ENCODE peak calls at places on chromosomes 1 and 21, in nine cellular contexts. One of them, this sample, is unnamed.

GRCh38 chr1:77039739-77040138 is 172.5 kb downstream of the ST6GALNAC5 start:
- DNase-seq in H54: peak
- DNase-seq in Peyer's patch: no peak
- DNase-seq in erythroblast: no peak
- DNase-seq in endothelial cell of umbilical vein: no peak
- DNase-seq in uterus: peak
- DNase-seq in sigmoid colon: peak
- DNase-seq in lower leg skin: no peak
- DNase-seq in GM12878: no peak
- DNase-seq in this sample: no peak

GRCh38 chr1:158600735-158601134 is 4.3 kb upstream of the OR10Z1 start:
- DNase-seq in H54: no peak
- DNase-seq in Peyer's patch: no peak
- DNase-seq in erythroblast: no peak
- DNase-seq in endothelial cell of umbilical vein: no peak
- DNase-seq in uterus: no peak
- DNase-seq in sigmoid colon: no peak
- DNase-seq in lower leg skin: no peak
- DNase-seq in GM12878: no peak
- DNase-seq in this sample: no peak

GRCh38 chr1:26994020-26994745 is 691 bp downstream of the TRNP1 start:
- DNase-seq in H54: no peak
- DNase-seq in Peyer's patch: no peak
- DNase-seq in erythroblast: no peak
- DNase-seq in endothelial cell of umbilical vein: no peak
- DNase-seq in uterus: no peak
- DNase-seq in sigmoid colon: no peak
- DNase-seq in lower leg skin: no peak
- DNase-seq in GM12878: no peak
- DNase-seq in this sample: no peak

GRCh38 chr1:229947968-229948367 is 119.1 kb upstream of the GALNT2 start:
- DNase-seq in H54: no peak
- DNase-seq in Peyer's patch: no peak
- DNase-seq in erythroblast: no peak
- DNase-seq in endothelial cell of umbilical vein: no peak
- DNase-seq in uterus: no peak
- DNase-seq in sigmoid colon: no peak
- DNase-seq in lower leg skin: no peak
- DNase-seq in GM12878: no peak
- DNase-seq in this sample: no peak

GRCh38 chr1:72397786-72398185 is 115.4 kb upstream of the NEGR1 start:
- DNase-seq in H54: no peak
- DNase-seq in Peyer's patch: no peak
- DNase-seq in erythroblast: no peak
- DNase-seq in endothelial cell of umbilical vein: peak
- DNase-seq in uterus: no peak
- DNase-seq in sigmoid colon: no peak
- DNase-seq in lower leg skin: peak
- DNase-seq in GM12878: no peak
- DNase-seq in this sample: no peak

GRCh38 chr1:184193451-184193850 is 141.9 kb downstream of the TSEN15 start:
- DNase-seq in H54: no peak
- DNase-seq in Peyer's patch: no peak
- DNase-seq in erythroblast: no peak
- DNase-seq in endothelial cell of umbilical vein: no peak
- DNase-seq in uterus: no peak
- DNase-seq in sigmoid colon: no peak
- DNase-seq in lower leg skin: no peak
- DNase-seq in GM12878: no peak
- DNase-seq in this sample: no peak

GRCh38 chr1:116139592-116140134 is 28.5 kb downstream of the MAB21L3 start:
- DNase-seq in H54: no peak
- DNase-seq in Peyer's patch: no peak
- DNase-seq in erythroblast: no peak
- DNase-seq in endothelial cell of umbilical vein: no peak
- DNase-seq in uterus: no peak
- DNase-seq in sigmoid colon: no peak
- DNase-seq in lower leg skin: no peak
- DNase-seq in GM12878: no peak
- DNase-seq in this sample: no peak

GRCh38 chr21:26519142-26519541 is 53.9 kb downstream of the CYYR1 start:
- DNase-seq in H54: no peak
- DNase-seq in Peyer's patch: no peak
- DNase-seq in erythroblast: no peak
- DNase-seq in endothelial cell of umbilical vein: no peak
- DNase-seq in uterus: no peak
- DNase-seq in sigmoid colon: no peak
- DNase-seq in lower leg skin: no peak
- DNase-seq in GM12878: no peak
- DNase-seq in this sample: no peak

GRCh38 chr1:41578712-41579335 is 94.3 kb upstream of the EDN2 start:
- DNase-seq in H54: no peak
- DNase-seq in Peyer's patch: no peak
- DNase-seq in erythroblast: peak
- DNase-seq in endothelial cell of umbilical vein: peak
- DNase-seq in uterus: no peak
- DNase-seq in sigmoid colon: no peak
- DNase-seq in lower leg skin: no peak
- DNase-seq in GM12878: no peak
- DNase-seq in this sample: no peak

GRCh38 chr1:30704271-30704670 is 19.1 kb downstream of the MATN1 start:
- DNase-seq in H54: no peak
- DNase-seq in Peyer's patch: no peak
- DNase-seq in erythroblast: no peak
- DNase-seq in endothelial cell of umbilical vein: no peak
- DNase-seq in uterus: peak
- DNase-seq in sigmoid colon: peak
- DNase-seq in lower leg skin: peak
- DNase-seq in GM12878: no peak
- DNase-seq in this sample: no peak

GRCh38 chr1:180842890-180843289 is 69.8 kb upstream of the KIAA1614 start:
- DNase-seq in H54: no peak
- DNase-seq in Peyer's patch: no peak
- DNase-seq in erythroblast: no peak
- DNase-seq in endothelial cell of umbilical vein: no peak
- DNase-seq in uterus: no peak
- DNase-seq in sigmoid colon: no peak
- DNase-seq in lower leg skin: no peak
- DNase-seq in GM12878: no peak
- DNase-seq in this sample: no peak

GRCh38 chr1:30286241-30286983 is 437.0 kb downstream of the MATN1 start:
- DNase-seq in H54: no peak
- DNase-seq in Peyer's patch: no peak
- DNase-seq in erythroblast: no peak
- DNase-seq in endothelial cell of umbilical vein: no peak
- DNase-seq in uterus: no peak
- DNase-seq in sigmoid colon: no peak
- DNase-seq in lower leg skin: no peak
- DNase-seq in GM12878: no peak
- DNase-seq in this sample: no peak

GRCh38 chr1:230566481-230566880 is 75.8 kb upstream of the COG2 start:
- DNase-seq in H54: no peak
- DNase-seq in Peyer's patch: no peak
- DNase-seq in erythroblast: no peak
- DNase-seq in endothelial cell of umbilical vein: no peak
- DNase-seq in uterus: no peak
- DNase-seq in sigmoid colon: no peak
- DNase-seq in lower leg skin: no peak
- DNase-seq in GM12878: no peak
- DNase-seq in this sample: no peak

GRCh38 chr1:38235705-38236104 is 189.1 kb upstream of the POU3F1 start:
- DNase-seq in H54: peak
- DNase-seq in Peyer's patch: no peak
- DNase-seq in erythroblast: no peak
- DNase-seq in endothelial cell of umbilical vein: no peak
- DNase-seq in uterus: no peak
- DNase-seq in sigmoid colon: no peak
- DNase-seq in lower leg skin: no peak
- DNase-seq in GM12878: no peak
- DNase-seq in this sample: no peak

GRCh38 chr1:65924471-65924870 is 131.8 kb downstream of the PDE4B start:
- DNase-seq in H54: peak
- DNase-seq in Peyer's patch: no peak
- DNase-seq in erythroblast: no peak
- DNase-seq in endothelial cell of umbilical vein: no peak
- DNase-seq in uterus: no peak
- DNase-seq in sigmoid colon: no peak
- DNase-seq in lower leg skin: no peak
- DNase-seq in GM12878: no peak
- DNase-seq in this sample: no peak

GRCh38 chr1:155077758-155078495 is 710 bp upstream of the EFNA3 start:
- DNase-seq in H54: no peak
- DNase-seq in Peyer's patch: no peak
- DNase-seq in erythroblast: no peak
- DNase-seq in endothelial cell of umbilical vein: no peak
- DNase-seq in uterus: no peak
- DNase-seq in sigmoid colon: peak
- DNase-seq in lower leg skin: no peak
- DNase-seq in GM12878: no peak
- DNase-seq in this sample: no peak

GRCh38 chr1:53678948-53679825 is 59.8 kb downstream of the GLIS1 start:
- DNase-seq in H54: no peak
- DNase-seq in Peyer's patch: no peak
- DNase-seq in erythroblast: no peak
- DNase-seq in endothelial cell of umbilical vein: no peak
- DNase-seq in uterus: no peak
- DNase-seq in sigmoid colon: no peak
- DNase-seq in lower leg skin: no peak
- DNase-seq in GM12878: no peak
- DNase-seq in this sample: no peak

GRCh38 chr1:171142451-171143121 is 42.5 kb upstream of the FMO2 start:
- DNase-seq in H54: no peak
- DNase-seq in Peyer's patch: no peak
- DNase-seq in erythroblast: no peak
- DNase-seq in endothelial cell of umbilical vein: no peak
- DNase-seq in uterus: peak
- DNase-seq in sigmoid colon: peak
- DNase-seq in lower leg skin: peak
- DNase-seq in GM12878: no peak
- DNase-seq in this sample: peak

GRCh38 chr1:219374167-219374566 is 200.5 kb downstream of the LYPLAL1 start:
- DNase-seq in H54: no peak
- DNase-seq in Peyer's patch: no peak
- DNase-seq in erythroblast: no peak
- DNase-seq in endothelial cell of umbilical vein: no peak
- DNase-seq in uterus: no peak
- DNase-seq in sigmoid colon: no peak
- DNase-seq in lower leg skin: no peak
- DNase-seq in GM12878: no peak
- DNase-seq in this sample: no peak

GRCh38 chr1:85244271-85245053 is 15.0 kb downstream of the C1orf52 start:
- DNase-seq in H54: no peak
- DNase-seq in Peyer's patch: no peak
- DNase-seq in erythroblast: no peak
- DNase-seq in endothelial cell of umbilical vein: no peak
- DNase-seq in uterus: peak
- DNase-seq in sigmoid colon: no peak
- DNase-seq in lower leg skin: no peak
- DNase-seq in GM12878: no peak
- DNase-seq in this sample: no peak

GRCh38 chr1:109493805-109494539 is at the start of gene CYB561D1:
- DNase-seq in H54: peak
- DNase-seq in Peyer's patch: peak
- DNase-seq in erythroblast: peak
- DNase-seq in endothelial cell of umbilical vein: peak
- DNase-seq in uterus: peak
- DNase-seq in sigmoid colon: peak
- DNase-seq in lower leg skin: peak
- DNase-seq in GM12878: peak
- DNase-seq in this sample: peak
- TF ChIP-seq POLR2A in H54: peak
- TF ChIP-seq POLR2A in Peyer's patch: peak
- TF ChIP-seq POLR2A in erythroblast: peak
- TF ChIP-seq POLR2A in endothelial cell of umbilical vein: peak
- TF ChIP-seq POLR2A in uterus: peak
- TF ChIP-seq POLR2A in sigmoid colon: peak
- TF ChIP-seq POLR2A in lower leg skin: no peak
- TF ChIP-seq POLR2A in GM12878: peak
- TF ChIP-seq POLR2A in this sample: peak

GRCh38 chr1:39900662-39901485 is 843 bp downstream of the MYCL start:
- DNase-seq in H54: no peak
- DNase-seq in Peyer's patch: no peak
- DNase-seq in erythroblast: no peak
- DNase-seq in endothelial cell of umbilical vein: no peak
- DNase-seq in uterus: no peak
- DNase-seq in sigmoid colon: no peak
- DNase-seq in lower leg skin: no peak
- DNase-seq in GM12878: no peak
- DNase-seq in this sample: no peak
- TF ChIP-seq POLR2A in H54: no peak
- TF ChIP-seq POLR2A in Peyer's patch: no peak
- TF ChIP-seq POLR2A in erythroblast: no peak
- TF ChIP-seq POLR2A in endothelial cell of umbilical vein: no peak
- TF ChIP-seq POLR2A in uterus: no peak
- TF ChIP-seq POLR2A in sigmoid colon: no peak
- TF ChIP-seq POLR2A in lower leg skin: no peak
- TF ChIP-seq POLR2A in GM12878: no peak
- TF ChIP-seq POLR2A in this sample: no peak

DNA sequence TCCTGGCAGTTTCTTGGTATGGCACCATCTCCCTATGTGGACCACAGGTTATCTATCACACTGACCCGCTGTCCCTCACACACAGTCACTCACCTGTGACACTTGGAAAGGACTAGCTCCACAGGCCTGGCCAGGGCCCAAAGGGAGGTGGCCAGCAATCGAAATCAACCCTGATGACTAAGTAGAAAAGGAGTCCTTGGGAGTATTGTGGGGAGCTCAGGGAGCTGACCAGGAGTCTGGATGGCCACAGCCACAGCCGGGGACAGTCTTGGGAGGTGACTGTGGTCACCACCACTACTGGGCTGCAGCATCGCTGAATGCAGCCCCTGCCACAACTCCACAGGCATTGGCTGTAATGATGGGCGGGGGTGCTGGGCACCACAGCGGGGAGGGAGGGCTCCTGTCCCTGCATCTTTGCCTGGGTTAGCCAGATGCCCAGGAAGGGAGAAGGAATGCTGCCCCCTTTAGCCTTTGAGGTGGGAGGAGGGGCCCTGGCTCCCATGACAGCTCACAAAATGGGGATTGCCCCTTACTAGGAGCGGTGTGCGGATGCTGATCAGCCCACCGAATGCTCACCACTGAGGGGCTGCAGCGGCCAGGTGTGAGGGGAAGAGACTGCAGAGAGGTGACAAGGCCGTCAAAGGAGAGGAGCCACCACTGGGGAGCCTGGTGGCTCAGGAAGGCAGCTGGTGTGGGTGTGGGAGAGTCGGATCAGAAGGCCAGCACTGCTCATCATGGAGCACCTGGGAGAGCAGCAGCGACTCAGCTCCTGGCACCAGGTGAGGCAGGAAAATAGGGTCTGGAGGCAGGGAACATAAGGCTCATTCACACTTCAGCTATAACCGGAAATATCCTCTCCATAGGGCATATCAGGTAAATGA is 61.3 kb downstream of the H3-3A start:
- DNase-seq in H54: peak
- DNase-seq in Peyer's patch: no peak
- DNase-seq in erythroblast: no peak
- DNase-seq in endothelial cell of umbilical vein: no peak
- DNase-seq in uterus: no peak
- DNase-seq in sigmoid colon: peak
- DNase-seq in lower leg skin: no peak
- DNase-seq in GM12878: no peak
- DNase-seq in this sample: no peak
- TF ChIP-seq POLR2A in H54: no peak
- TF ChIP-seq POLR2A in Peyer's patch: peak
- TF ChIP-seq POLR2A in erythroblast: no peak
- TF ChIP-seq POLR2A in endothelial cell of umbilical vein: no peak
- TF ChIP-seq POLR2A in uterus: no peak
- TF ChIP-seq POLR2A in sigmoid colon: no peak
- TF ChIP-seq POLR2A in lower leg skin: no peak
- TF ChIP-seq POLR2A in GM12878: no peak
- TF ChIP-seq POLR2A in this sample: no peak

GRCh38 chr1:173917149-173917548 is at the start of gene SERPINC1:
- DNase-seq in H54: no peak
- DNase-seq in Peyer's patch: no peak
- DNase-seq in erythroblast: no peak
- DNase-seq in endothelial cell of umbilical vein: no peak
- DNase-seq in uterus: no peak
- DNase-seq in sigmoid colon: no peak
- DNase-seq in lower leg skin: no peak
- DNase-seq in GM12878: no peak
- DNase-seq in this sample: no peak
- TF ChIP-seq POLR2A in H54: no peak
- TF ChIP-seq POLR2A in Peyer's patch: no peak
- TF ChIP-seq POLR2A in erythroblast: no peak
- TF ChIP-seq POLR2A in endothelial cell of umbilical vein: no peak
- TF ChIP-seq POLR2A in uterus: no peak
- TF ChIP-seq POLR2A in sigmoid colon: no peak
- TF ChIP-seq POLR2A in lower leg skin: no peak
- TF ChIP-seq POLR2A in GM12878: no peak
- TF ChIP-seq POLR2A in this sample: no peak

This sample was measured in gastrocnemius medialis.